ENCODE peak calls at places on chromosomes 12 and 14, in seven cellular contexts. J is D341Med, U is cardiac muscle cell, B is astrocyte of the hippocampus, W is kidney epithelial cell, T is gastrocnemius medialis, Q is AG04450. I is an unnamed sample.

GRCh38 chr12:23084236-23084995 is 459.4 kb downstream of the ETNK1 start:
- DNase-seq in J (no peak), U (peak), B (peak), W (peak), T (no peak), Q (peak), I (peak)

GRCh38 chr12:124401563-124402180 is 106.8 kb downstream of the RFLNA start:
- DNase-seq in J (no peak), U (no peak), B (no peak), W (no peak), T (no peak), Q (no peak), I (no peak)

GRCh38 chr12:57127101-57127709 is 1.1 kb upstream of the LRP1 start:
- DNase-seq in J (peak), U (no peak), B (peak), W (no peak), T (peak), Q (no peak), I (peak)

GRCh38 chr14:35993512-35993960 is 167.4 kb downstream of the BRMS1L start:
- DNase-seq in J (no peak), U (no peak), B (no peak), W (no peak), T (no peak), Q (no peak), I (no peak)

GRCh38 chr12:131092911-131093901 is 139.5 kb downstream of the ADGRD1 start:
- DNase-seq in J (no peak), U (no peak), B (peak), W (no peak), T (no peak), Q (no peak), I (no peak)

GRCh38 chr12:69064734-69065413 is 131.9 kb upstream of the CPM start:
- DNase-seq in J (no peak), U (no peak), B (no peak), W (no peak), T (no peak), Q (no peak), I (no peak)

GRCh38 chr14:24032727-24033418 is 18.9 kb upstream of the CARMIL3 start:
- DNase-seq in J (no peak), U (peak), B (peak), W (no peak), T (peak), Q (no peak), I (no peak)

GRCh38 chr12:75805905-75806304 is 225.7 kb downstream of the PHLDA1 start:
- DNase-seq in J (no peak), U (no peak), B (no peak), W (no peak), T (no peak), Q (no peak), I (no peak)

GRCh38 chr14:97602438-97603117 is 805.4 kb downstream of the VRK1 start:
- DNase-seq in J (no peak), U (no peak), B (no peak), W (no peak), T (no peak), Q (no peak), I (no peak)

GRCh38 chr12:109098671-109099070 is 1.3 kb downstream of the UNG start:
- DNase-seq in J (no peak), U (no peak), B (peak), W (no peak), T (no peak), Q (no peak), I (no peak)

GRCh38 chr12:6310771-6311610 is 509 bp downstream of the PLEKHG6 start:
- DNase-seq in J (no peak), U (no peak), B (peak), W (no peak), T (no peak), Q (no peak), I (no peak)

GRCh38 chr12:20077618-20078017 is 290.7 kb upstream of the PDE3A start:
- DNase-seq in J (no peak), U (peak), B (no peak), W (no peak), T (no peak), Q (no peak), I (no peak)

GRCh38 chr14:68783408-68784297 is 9.2 kb downstream of the ZFP36L1 start:
- DNase-seq in J (peak), U (no peak), B (no peak), W (no peak), T (no peak), Q (no peak), I (no peak)

GRCh38 chr14:34701808-34702207 is 12.6 kb downstream of the CFL2 start:
- DNase-seq in J (no peak), U (no peak), B (no peak), W (no peak), T (no peak), Q (no peak), I (no peak)

GRCh38 chr12:96247567-96247962 is 53.4 kb downstream of the ELK3 start:
- DNase-seq in J (no peak), U (no peak), B (no peak), W (peak), T (no peak), Q (no peak), I (no peak)

GRCh38 chr12:126346087-126346486 is 1280.9 kb downstream of the AACS start:
- DNase-seq in J (no peak), U (no peak), B (no peak), W (no peak), T (no peak), Q (no peak), I (no peak)

GRCh38 chr12:106527356-106527755 is 55.4 kb upstream of the RFX4 start:
- DNase-seq in J (no peak), U (peak), B (no peak), W (no peak), T (no peak), Q (no peak), I (no peak)

GRCh38 chr12:63070709-63071108 is 80.3 kb downstream of the AVPR1A start:
- DNase-seq in J (no peak), U (no peak), B (peak), W (no peak), T (no peak), Q (no peak), I (no peak)